ENCODE peak calls at places on chromosomes 7 and 10, in eight cellular contexts. A is fibroblast of mammary gland, J is fibroblast of the aortic adventitia, L is NT2/D1, F is stomach, B is A549, O is cardiac fibroblast, C is astrocyte of the spinal cord. S is an unnamed sample.

GRCh38 chr7:151762501-151763245 is 114.2 kb downstream of the PRKAG2 start:
- DNase-seq in O (no peak), B (no peak), J (no peak), F (no peak), L (no peak), C (no peak), A (no peak), S (no peak)

GRCh38 chr7:70498633-70499032 is 633.3 kb upstream of the GALNT17 start:
- DNase-seq in O (no peak), F (no peak), C (no peak), L (no peak), B (no peak), J (no peak), A (no peak), S (no peak)

GRCh38 chr7:110090113-110090820 is 1000.7 kb upstream of the LRRN3 start:
- DNase-seq in A (peak; percentile 2), O (peak; percentile 60), L (no peak), B (no peak), J (no peak), F (no peak), C (peak; percentile 25), S (no peak)

GRCh38 chr7:39697481-39697880 is 74.1 kb downstream of the RALA start:
- DNase-seq in L (no peak), J (peak; percentile 59), A (peak; percentile 40), C (no peak), B (no peak), O (no peak), F (no peak), S (no peak)

GRCh38 chr10:31596765-31597164 is 277.7 kb downstream of the ZEB1 start:
- DNase-seq in L (no peak), B (no peak), F (no peak), C (no peak), A (no peak), O (no peak), J (no peak), S (no peak)

GRCh38 chr7:143236408-143236990 is 14.7 kb downstream of the TAS2R40 start:
- DNase-seq in F (no peak), C (no peak), J (no peak), A (no peak), B (no peak), L (no peak), O (no peak), S (no peak)

GRCh38 chr10:61970182-61971015 is 68.9 kb downstream of the ARID5B start:
- DNase-seq in C (peak; percentile 37), B (no peak), O (peak; percentile 47), F (no peak), L (no peak), J (peak; percentile 36), A (peak; percentile 45), S (no peak)

GRCh38 chr7:73423519-73424485 is 9.8 kb upstream of the FZD9 start:
- DNase-seq in O (no peak), F (no peak), L (no peak), A (no peak), J (no peak), B (no peak), C (peak; percentile 29), S (no peak)

GRCh38 chr10:93330824-93331223 is 151.3 kb downstream of the MYOF start:
- DNase-seq in B (no peak), C (no peak), F (no peak), O (no peak), J (no peak), A (no peak), L (no peak), S (no peak)

GRCh38 chr7:44258865-44259546 is 58.2 kb downstream of the YKT6 start:
- DNase-seq in A (no peak), J (no peak), C (no peak), B (no peak), F (no peak), L (no peak), O (no peak), S (no peak)
- H3K4me3 ChIP-seq in A (no peak overlapping the region), J (no peak overlapping the region), C (no peak overlapping the region), B (no peak overlapping the region), F (no peak overlapping the region), L (no peak overlapping the region), O (no peak overlapping the region), S (no peak overlapping the region)

DNA sequence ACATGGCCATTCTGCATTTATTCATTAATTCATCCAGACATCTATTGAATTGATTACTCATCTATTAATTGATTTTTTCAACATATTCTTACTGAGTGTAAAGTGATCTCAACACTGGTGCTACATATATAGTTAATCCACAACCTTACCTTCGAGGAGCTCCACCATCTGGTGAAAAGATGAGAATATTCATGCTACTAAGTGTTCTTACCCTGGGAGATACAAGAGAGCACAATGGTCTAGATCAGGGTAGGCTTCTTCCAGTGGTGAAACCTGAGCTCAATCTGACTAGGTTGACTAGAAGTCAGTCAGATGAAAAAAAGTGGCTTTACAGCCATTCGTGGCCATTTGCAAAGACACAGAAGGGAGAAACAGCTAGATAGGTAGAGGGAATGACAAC is 507.4 kb downstream of the ANKRD7 start:
- DNase-seq in F (no peak), B (no peak), A (no peak), J (no peak), L (no peak), C (no peak), O (no peak), S (no peak)
- H3K4me3 ChIP-seq in F (no peak overlapping the region), B (no peak overlapping the region), A (no peak overlapping the region), J (no peak overlapping the region), L (no peak overlapping the region), C (no peak overlapping the region), O (no peak overlapping the region), S (no peak overlapping the region)

GRCh38 chr7:76131872-76132271 is 69.8 kb upstream of the SRRM3 start:
- DNase-seq in J (no peak), F (no peak), O (no peak), L (no peak), A (no peak), B (no peak), C (no peak), S (no peak)

GRCh38 chr7:76133839-76134238 is 67.9 kb upstream of the SRRM3 start:
- DNase-seq in O (no peak), B (no peak), C (no peak), A (no peak), L (no peak), J (no peak), F (no peak), S (no peak)

GRCh38 chr7:76129366-76129765 is 72.3 kb upstream of the SRRM3 start:
- DNase-seq in A (no peak), C (no peak), J (peak; percentile 54), B (no peak), F (no peak), L (no peak), O (peak; percentile 18), S (no peak)

GRCh38 chr7:76129836-76130235 is 71.9 kb upstream of the SRRM3 start:
- DNase-seq in B (no peak), C (no peak), F (no peak), L (no peak), A (no peak), O (no peak), J (no peak), S (no peak)

DNA sequence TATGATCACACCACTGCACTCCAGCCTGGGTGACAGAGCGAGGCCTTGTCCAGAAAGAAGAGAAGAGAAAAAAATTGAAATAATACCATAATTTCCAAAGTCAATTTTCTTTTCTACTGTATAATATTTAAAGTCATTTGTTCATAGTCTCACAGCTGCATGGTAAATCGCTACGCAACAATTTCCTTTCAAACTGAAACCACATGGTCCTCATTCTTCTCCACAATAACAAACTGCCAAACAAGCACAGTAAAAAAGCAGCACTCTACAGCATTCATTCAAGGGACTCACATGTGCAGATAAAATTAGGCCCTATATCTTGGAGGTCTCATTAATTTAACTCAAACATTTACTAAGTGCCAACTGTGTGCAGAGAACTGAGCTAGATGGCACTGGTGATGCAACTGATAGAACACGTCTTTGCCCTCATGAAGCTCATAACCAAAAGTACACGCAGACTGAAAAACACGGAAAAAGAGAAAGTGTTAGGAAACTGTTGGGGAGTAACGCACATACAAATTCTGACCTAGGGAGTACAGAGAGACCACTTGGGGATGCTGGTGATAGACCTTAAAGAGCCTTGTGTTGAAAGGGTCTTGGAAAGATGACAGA is 68.4 kb upstream of the SRRM3 start:
- DNase-seq in C (no peak), B (no peak), F (no peak), J (no peak), A (no peak), O (no peak), L (no peak), S (no peak)
- H3K4me3 ChIP-seq in C (no peak overlapping the region), B (no peak overlapping the region), F (no peak overlapping the region), J (no peak overlapping the region), A (no peak overlapping the region), O (no peak overlapping the region), L (no peak overlapping the region), S (no peak overlapping the region)

DNA sequence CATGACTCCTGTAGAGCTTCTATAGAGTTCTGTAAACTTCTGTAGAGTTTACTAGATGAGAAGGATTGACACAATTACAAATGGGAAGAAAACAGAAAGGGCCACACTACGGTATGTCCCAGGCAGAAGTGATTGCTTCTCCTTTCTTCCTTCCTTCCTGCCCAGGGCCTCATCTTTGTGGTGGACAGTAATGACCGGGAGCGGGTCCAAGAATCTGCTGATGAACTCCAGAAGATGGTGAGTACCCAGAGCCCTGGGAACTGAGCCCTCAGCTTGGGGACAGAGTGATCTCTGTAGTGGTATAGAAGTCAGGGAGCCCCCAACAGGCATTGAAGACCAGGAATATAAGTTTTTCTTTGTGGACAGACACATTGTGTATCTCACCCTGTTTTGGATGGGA is 1.7 kb downstream of the ARF5 start:
- DNase-seq in B (no peak), A (no peak), F (no peak), O (no peak), C (no peak), J (no peak), L (no peak), S (no peak)
- H3K4me3 ChIP-seq in B (no peak overlapping the region), A (no peak overlapping the region), F (no peak overlapping the region), O (no peak overlapping the region), C (no peak overlapping the region), J (peak overlapping the region; percentile 92), L (no peak overlapping the region), S (no peak overlapping the region)

GRCh38 chr10:96077181-96077580 is 33.8 kb downstream of the CCNJ start:
- DNase-seq in J (no peak), C (no peak), A (no peak), L (no peak), O (no peak), B (no peak), F (no peak), S (no peak)
- H3K4me3 ChIP-seq in J (no peak overlapping the region), C (no peak overlapping the region), A (no peak overlapping the region), L (no peak overlapping the region), O (no peak overlapping the region), B (no peak overlapping the region), F (no peak overlapping the region), S (no peak overlapping the region)

DNA sequence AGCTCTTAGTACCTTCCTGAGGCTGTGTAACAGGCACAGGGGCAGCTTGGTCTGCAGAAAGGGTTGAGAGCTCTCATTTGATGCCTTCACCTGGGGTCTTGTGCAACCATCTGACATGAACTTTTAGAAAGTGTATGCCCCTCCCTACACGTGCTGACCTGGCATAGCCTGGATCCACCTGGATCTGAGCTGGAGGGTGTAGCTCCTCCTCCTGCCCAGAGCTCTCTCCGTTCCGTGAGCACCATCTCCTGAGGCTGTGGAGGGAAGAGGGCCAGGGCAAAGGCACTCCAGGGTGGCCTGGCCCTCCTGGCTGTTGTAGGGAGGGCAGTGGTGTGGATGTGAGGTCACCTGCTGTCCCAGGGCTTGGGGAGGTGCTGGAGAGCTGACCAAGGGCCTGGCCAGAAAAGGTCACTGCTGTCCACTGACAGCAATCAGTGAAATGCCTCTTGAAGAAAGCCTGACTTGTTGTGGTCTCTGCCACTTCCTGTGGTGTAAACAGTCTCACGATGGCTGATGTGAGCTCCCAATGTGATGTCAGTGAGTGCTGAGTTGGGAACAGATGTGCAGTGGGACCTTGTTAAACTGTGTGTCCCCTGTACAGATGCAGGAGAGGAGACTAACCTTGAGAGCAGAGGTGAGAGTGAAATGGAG is 23.0 kb downstream of the AMZ1 start:
- DNase-seq in A (peak; percentile 17), L (no peak), F (no peak), O (no peak), B (no peak), C (no peak), J (no peak), S (no peak)
- H3K4me3 ChIP-seq in A (no peak overlapping the region), L (no peak overlapping the region), F (no peak overlapping the region), O (no peak overlapping the region), B (no peak overlapping the region), C (no peak overlapping the region), J (no peak overlapping the region), S (no peak overlapping the region)

S was measured in skeletal muscle cell.